ENCODE peak calls at places on chromosomes 4 and X, in six cellular contexts. One of them, this sample, is unnamed.

GRCh38 chr4:1766336-1767057 is 26.6 kb upstream of the FGFR3 start:
- DNase-seq in HCT116: no peak
- DNase-seq in aorta: no peak
- DNase-seq in testis: peak; percentile 45
- DNase-seq in right atrium auricular region: no peak
- DNase-seq in right lobe of liver: no peak
- DNase-seq in this sample: no peak

GRCh38 chr4:118120120-118120760 is 86.0 kb downstream of the NDST3 start:
- DNase-seq in right lobe of liver: no peak
- DNase-seq in HCT116: no peak
- DNase-seq in aorta: no peak
- DNase-seq in right atrium auricular region: no peak
- DNase-seq in testis: no peak
- DNase-seq in this sample: no peak

GRCh38 chrX:15820106-15821073 is 30.1 kb downstream of the ZRSR2 start:
- DNase-seq in right atrium auricular region: no peak
- DNase-seq in HCT116: no peak
- DNase-seq in testis: no peak
- DNase-seq in right lobe of liver: no peak
- DNase-seq in aorta: no peak
- DNase-seq in this sample: no peak

GRCh38 chr4:20456416-20456815 is 204.7 kb downstream of the SLIT2 start:
- DNase-seq in HCT116: no peak
- DNase-seq in right atrium auricular region: no peak
- DNase-seq in aorta: no peak
- DNase-seq in right lobe of liver: no peak
- DNase-seq in testis: no peak
- DNase-seq in this sample: no peak

GRCh38 chr4:44046491-44046890 is 402.1 kb downstream of the KCTD8 start:
- DNase-seq in aorta: no peak
- DNase-seq in right lobe of liver: no peak
- DNase-seq in testis: no peak
- DNase-seq in HCT116: no peak
- DNase-seq in right atrium auricular region: no peak
- DNase-seq in this sample: no peak

GRCh38 chrX:103310592-103311400 is at the start of gene BEX2:
- DNase-seq in aorta: peak; percentile 81
- DNase-seq in right lobe of liver: peak; percentile 40
- DNase-seq in HCT116: peak; percentile 40
- DNase-seq in right atrium auricular region: no peak
- DNase-seq in testis: peak; percentile 92
- DNase-seq in this sample: peak; percentile 84

GRCh38 chrX:52349681-52350080 is 19.1 kb upstream of the XAGE2 start:
- DNase-seq in right atrium auricular region: no peak
- DNase-seq in HCT116: no peak
- DNase-seq in testis: no peak
- DNase-seq in right lobe of liver: no peak
- DNase-seq in aorta: no peak
- DNase-seq in this sample: no peak

GRCh38 chrX:146224442-146224841 is 406.8 kb downstream of the SLITRK2 start:
- DNase-seq in HCT116: no peak
- DNase-seq in aorta: no peak
- DNase-seq in right atrium auricular region: no peak
- DNase-seq in testis: no peak
- DNase-seq in right lobe of liver: no peak
- DNase-seq in this sample: no peak

GRCh38 chr4:81652069-81652478 is 180.4 kb upstream of the RASGEF1B start:
- DNase-seq in testis: no peak
- DNase-seq in HCT116: no peak
- DNase-seq in right lobe of liver: no peak
- DNase-seq in right atrium auricular region: no peak
- DNase-seq in aorta: no peak
- DNase-seq in this sample: no peak

GRCh38 chr4:53929955-53930798 is 134.2 kb downstream of the CHIC2 start:
- DNase-seq in HCT116: peak; percentile 68
- DNase-seq in aorta: peak; percentile 83
- DNase-seq in right lobe of liver: peak; percentile 80
- DNase-seq in right atrium auricular region: peak; percentile 89
- DNase-seq in testis: peak; percentile 94
- DNase-seq in this sample: peak; percentile 57

GRCh38 chrX:70042399-70043371 is 7.1 kb downstream of the AWAT2 start:
- DNase-seq in right lobe of liver: no peak
- DNase-seq in testis: no peak
- DNase-seq in right atrium auricular region: no peak
- DNase-seq in aorta: no peak
- DNase-seq in HCT116: peak; percentile 12
- DNase-seq in this sample: no peak

GRCh38 chrX:12986164-12986779 is 11.4 kb downstream of the TMSB4X start:
- DNase-seq in HCT116: no peak
- DNase-seq in right lobe of liver: no peak
- DNase-seq in aorta: no peak
- DNase-seq in testis: no peak
- DNase-seq in right atrium auricular region: no peak
- DNase-seq in this sample: no peak

GRCh38 chr4:71593306-71593705 is 190.6 kb downstream of the GC start:
- DNase-seq in testis: no peak
- DNase-seq in HCT116: no peak
- DNase-seq in aorta: no peak
- DNase-seq in right atrium auricular region: no peak
- DNase-seq in right lobe of liver: no peak
- DNase-seq in this sample: no peak

GRCh38 chrX:9340619-9341304 is 124.1 kb upstream of the TBL1X start:
- DNase-seq in right atrium auricular region: no peak
- DNase-seq in right lobe of liver: no peak
- DNase-seq in HCT116: no peak
- DNase-seq in testis: peak; percentile 22
- DNase-seq in aorta: no peak
- DNase-seq in this sample: no peak

GRCh38 chr4:141002323-141002805 is 130.9 kb downstream of the RNF150 start:
- DNase-seq in testis: no peak
- DNase-seq in right atrium auricular region: no peak
- DNase-seq in HCT116: no peak
- DNase-seq in right lobe of liver: no peak
- DNase-seq in aorta: no peak
- DNase-seq in this sample: no peak

GRCh38 chr4:1233641-1234277 is 15.2 kb downstream of the CTBP1 start:
- DNase-seq in HCT116: no peak
- DNase-seq in right lobe of liver: no peak
- DNase-seq in testis: peak; percentile 82
- DNase-seq in right atrium auricular region: no peak
- DNase-seq in aorta: peak; percentile 70
- DNase-seq in this sample: peak; percentile 46

GRCh38 chrX:101550825-101551767 is 749 bp downstream of the ARMCX1 start:
- DNase-seq in aorta: peak; percentile 86
- DNase-seq in testis: peak; percentile 52
- DNase-seq in right lobe of liver: no peak
- DNase-seq in HCT116: no peak
- DNase-seq in right atrium auricular region: no peak
- DNase-seq in this sample: peak; percentile 52

GRCh38 chrX:123093792-123094191 is 90.3 kb upstream of the GRIA3 start:
- DNase-seq in aorta: no peak
- DNase-seq in HCT116: no peak
- DNase-seq in right atrium auricular region: no peak
- DNase-seq in testis: no peak
- DNase-seq in right lobe of liver: no peak
- DNase-seq in this sample: no peak

GRCh38 chr4:76485450-76485849 is 50.4 kb downstream of the SHROOM3 start:
- DNase-seq in right lobe of liver: no peak
- DNase-seq in right atrium auricular region: no peak
- DNase-seq in HCT116: peak; percentile 62
- DNase-seq in testis: no peak
- DNase-seq in aorta: no peak
- DNase-seq in this sample: no peak

GRCh38 chrX:133677123-133678063 is 262.1 kb upstream of the GPC4 start:
- DNase-seq in right lobe of liver: no peak
- DNase-seq in aorta: no peak
- DNase-seq in right atrium auricular region: no peak
- DNase-seq in testis: no peak
- DNase-seq in HCT116: no peak
- DNase-seq in this sample: no peak

GRCh38 chr4:78265006-78265405 is 207.9 kb downstream of the FRAS1 start:
- DNase-seq in right lobe of liver: no peak
- DNase-seq in HCT116: no peak
- DNase-seq in right atrium auricular region: no peak
- DNase-seq in testis: no peak
- DNase-seq in aorta: no peak
- DNase-seq in this sample: no peak

GRCh38 chr4:24921491-24921890 is 8.6 kb upstream of the CCDC149 start:
- DNase-seq in aorta: no peak
- DNase-seq in testis: no peak
- DNase-seq in right atrium auricular region: no peak
- DNase-seq in right lobe of liver: no peak
- DNase-seq in HCT116: no peak
- DNase-seq in this sample: no peak

GRCh38 chr4:95318483-95318882 is 230.3 kb downstream of the UNC5C start:
- DNase-seq in right lobe of liver: no peak
- DNase-seq in testis: no peak
- DNase-seq in aorta: no peak
- DNase-seq in HCT116: no peak
- DNase-seq in right atrium auricular region: no peak
- DNase-seq in this sample: no peak

GRCh38 chr4:54446556-54446955 is 211.2 kb upstream of the KIT start:
- DNase-seq in HCT116: no peak
- DNase-seq in right lobe of liver: no peak
- DNase-seq in right atrium auricular region: no peak
- DNase-seq in testis: no peak
- DNase-seq in aorta: no peak
- DNase-seq in this sample: no peak

GRCh38 chrX:118727686-118728339 is 407 bp downstream of the IL13RA1 start:
- DNase-seq in aorta: peak; percentile 87
- DNase-seq in right lobe of liver: peak; percentile 75
- DNase-seq in testis: peak; percentile 35
- DNase-seq in right atrium auricular region: no peak
- DNase-seq in HCT116: no peak
- DNase-seq in this sample: peak; percentile 67

GRCh38 chr4:143199503-143199902 is 14.8 kb downstream of the USP38 start:
- DNase-seq in right lobe of liver: no peak
- DNase-seq in aorta: no peak
- DNase-seq in HCT116: no peak
- DNase-seq in testis: no peak
- DNase-seq in right atrium auricular region: no peak
- DNase-seq in this sample: no peak

GRCh38 chr4:143195581-143195980 is 10.9 kb downstream of the USP38 start:
- DNase-seq in right atrium auricular region: no peak
- DNase-seq in HCT116: no peak
- DNase-seq in right lobe of liver: no peak
- DNase-seq in testis: no peak
- DNase-seq in aorta: no peak
- DNase-seq in this sample: no peak

GRCh38 chr4:143196323-143196722 is 11.6 kb downstream of the USP38 start:
- DNase-seq in testis: no peak
- DNase-seq in HCT116: no peak
- DNase-seq in right atrium auricular region: no peak
- DNase-seq in right lobe of liver: no peak
- DNase-seq in aorta: no peak
- DNase-seq in this sample: no peak
- H3K36me3 ChIP-seq in testis: no peaks in the 10 kb centered on the region
- H3K36me3 ChIP-seq in HCT116: peaks cover 39% of the 10 kb centered on the region
- H3K36me3 ChIP-seq in right atrium auricular region: peaks cover 65% of the 10 kb centered on the region
- H3K36me3 ChIP-seq in right lobe of liver: peaks cover 8% of the 10 kb centered on the region
- H3K36me3 ChIP-seq in aorta: peaks cover 3% of the 10 kb centered on the region
- H3K36me3 ChIP-seq in this sample: peaks cover 100% of the 10 kb centered on the region

DNA sequence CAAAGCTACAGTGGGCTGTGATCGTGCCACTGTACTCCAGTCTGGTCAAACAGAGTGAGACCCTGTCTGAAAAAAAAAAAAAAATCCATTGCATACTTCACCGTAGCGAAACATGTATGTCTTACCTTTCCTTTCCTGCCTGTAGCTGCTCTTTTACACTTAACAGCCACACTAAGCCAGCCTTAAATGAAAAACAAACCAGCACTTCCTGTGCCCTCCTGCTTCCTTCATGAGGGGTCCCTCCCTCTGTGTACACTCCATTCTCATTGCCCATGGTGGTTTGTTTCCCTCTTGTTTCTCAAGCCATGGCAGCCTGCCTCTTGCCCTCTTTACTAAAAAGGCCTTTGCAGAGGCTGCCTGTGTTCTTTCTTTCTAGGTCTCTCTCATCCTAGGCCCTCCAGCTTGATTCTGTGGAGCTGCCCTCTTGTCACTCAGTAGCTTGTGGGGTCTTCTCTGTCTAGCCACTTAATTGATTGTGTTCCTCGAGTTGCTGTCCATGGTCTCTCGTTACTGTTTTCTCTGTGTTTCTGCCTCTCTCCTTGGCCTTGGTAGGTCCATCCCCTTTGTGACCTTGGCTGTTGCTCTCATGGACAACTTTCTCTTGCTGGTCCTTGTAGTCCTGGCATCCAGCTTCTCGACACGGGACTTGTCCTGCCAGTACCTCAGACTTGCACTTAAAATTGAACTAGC is 52.1 kb upstream of the MSANTD1 start:
- DNase-seq in right lobe of liver: no peak
- DNase-seq in testis: no peak
- DNase-seq in right atrium auricular region: no peak
- DNase-seq in aorta: no peak
- DNase-seq in HCT116: no peak
- DNase-seq in this sample: no peak
- H3K36me3 ChIP-seq in right lobe of liver: no peaks in the 10 kb centered on the region
- H3K36me3 ChIP-seq in testis: no peaks in the 10 kb centered on the region
- H3K36me3 ChIP-seq in right atrium auricular region: peaks cover 33% of the 10 kb centered on the region
- H3K36me3 ChIP-seq in aorta: peaks cover 5% of the 10 kb centered on the region
- H3K36me3 ChIP-seq in HCT116: peaks cover 3% of the 10 kb centered on the region
- H3K36me3 ChIP-seq in this sample: peaks cover 77% of the 10 kb centered on the region

DNA sequence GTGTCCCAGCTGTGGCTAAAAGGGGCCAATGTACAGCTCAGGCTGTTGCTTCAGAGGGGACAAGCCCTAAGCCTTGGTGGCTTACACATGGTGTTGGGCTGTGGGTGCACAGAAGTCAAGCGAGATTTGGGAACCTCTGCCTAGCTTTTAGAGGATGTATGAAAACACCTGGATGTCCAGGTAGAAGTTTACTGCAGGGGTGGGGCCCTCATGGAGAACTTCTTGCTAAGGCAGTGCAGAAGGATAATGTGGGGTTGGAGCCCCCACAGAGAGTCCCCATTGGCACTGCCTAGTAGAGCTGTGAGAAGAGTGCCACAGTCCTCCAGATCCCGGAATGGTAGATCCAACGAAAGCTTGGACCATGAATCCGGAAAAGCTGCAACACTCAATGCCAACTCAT is 40.5 kb downstream of the UBA6 start:
- DNase-seq in right lobe of liver: no peak
- DNase-seq in aorta: no peak
- DNase-seq in testis: no peak
- DNase-seq in right atrium auricular region: no peak
- DNase-seq in HCT116: no peak
- DNase-seq in this sample: no peak
- H3K36me3 ChIP-seq in right lobe of liver: no peaks in the 10 kb centered on the region
- H3K36me3 ChIP-seq in aorta: peaks cover 10% of the 10 kb centered on the region
- H3K36me3 ChIP-seq in testis: no peaks in the 10 kb centered on the region
- H3K36me3 ChIP-seq in right atrium auricular region: peaks cover 23% of the 10 kb centered on the region
- H3K36me3 ChIP-seq in HCT116: peaks cover 36% of the 10 kb centered on the region
- H3K36me3 ChIP-seq in this sample: peaks cover 69% of the 10 kb centered on the region

DNA sequence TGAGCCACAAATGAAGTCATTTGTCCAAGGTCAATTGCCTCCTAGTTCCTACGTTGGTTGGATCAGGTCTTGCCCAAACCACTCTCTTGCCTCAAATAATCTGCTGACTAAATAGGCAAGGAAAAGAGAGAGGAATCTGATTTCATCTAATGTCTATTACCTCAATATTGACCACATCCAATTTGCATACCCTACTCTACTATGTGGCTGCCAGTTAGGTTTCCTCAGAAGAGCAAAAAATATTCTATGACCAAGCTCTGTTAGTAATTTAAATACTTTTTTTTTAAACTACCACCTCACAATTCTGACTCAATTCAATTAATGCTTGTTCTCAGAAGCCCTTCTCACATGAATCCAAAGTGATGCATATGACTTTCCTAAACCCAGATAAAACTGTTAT is 98.7 kb downstream of the HUWE1 start:
- DNase-seq in aorta: no peak
- DNase-seq in right lobe of liver: no peak
- DNase-seq in HCT116: no peak
- DNase-seq in right atrium auricular region: no peak
- DNase-seq in testis: no peak
- DNase-seq in this sample: no peak
- H3K36me3 ChIP-seq in aorta: peaks cover 14% of the 10 kb centered on the region
- H3K36me3 ChIP-seq in right lobe of liver: no peaks in the 10 kb centered on the region
- H3K36me3 ChIP-seq in HCT116: peaks cover 68% of the 10 kb centered on the region
- H3K36me3 ChIP-seq in right atrium auricular region: peaks cover 90% of the 10 kb centered on the region
- H3K36me3 ChIP-seq in testis: no peaks in the 10 kb centered on the region
- H3K36me3 ChIP-seq in this sample: peaks cover 100% of the 10 kb centered on the region